ENCODE peak calls at places on chromosomes 1 and 21, in eight cellular contexts. One of them, this sample, is unnamed. For H3K4me1, the result is how much of the 10 kb centered on the place peaks cover.

GRCh38 chr1:2460996-2461751 is 14.9 kb upstream of the PLCH2 start:
- DNase-seq in tibial nerve: no peak
- DNase-seq in heart left ventricle: no peak
- DNase-seq in aorta: no peak
- DNase-seq in body of pancreas: no peak
- DNase-seq in effector memory CD4-positive, alpha-beta T cell: no peak
- DNase-seq in IMR-90: no peak
- DNase-seq in left lung: no peak
- DNase-seq in this sample: no peak

GRCh38 chr1:29032839-29033238 is 90.9 kb downstream of the TMEM200B start:
- DNase-seq in heart left ventricle: no peak
- DNase-seq in effector memory CD4-positive, alpha-beta T cell: no peak
- DNase-seq in aorta: no peak
- DNase-seq in left lung: no peak
- DNase-seq in tibial nerve: no peak
- DNase-seq in body of pancreas: no peak
- DNase-seq in IMR-90: no peak
- DNase-seq in this sample: no peak

GRCh38 chr1:228156518-228156875 is 6.8 kb downstream of the GJC2 start:
- DNase-seq in left lung: peak
- DNase-seq in effector memory CD4-positive, alpha-beta T cell: no peak
- DNase-seq in body of pancreas: no peak
- DNase-seq in IMR-90: no peak
- DNase-seq in tibial nerve: no peak
- DNase-seq in aorta: peak
- DNase-seq in heart left ventricle: no peak
- DNase-seq in this sample: no peak

GRCh38 chr21:34962586-34963222 is 86.4 kb downstream of the RUNX1 start:
- DNase-seq in heart left ventricle: no peak
- DNase-seq in IMR-90: no peak
- DNase-seq in body of pancreas: no peak
- DNase-seq in tibial nerve: no peak
- DNase-seq in effector memory CD4-positive, alpha-beta T cell: no peak
- DNase-seq in left lung: no peak
- DNase-seq in aorta: no peak
- DNase-seq in this sample: no peak

GRCh38 chr1:245290836-245291235 is 136.1 kb downstream of the KIF26B start:
- DNase-seq in IMR-90: no peak
- DNase-seq in aorta: no peak
- DNase-seq in left lung: peak
- DNase-seq in tibial nerve: no peak
- DNase-seq in effector memory CD4-positive, alpha-beta T cell: no peak
- DNase-seq in heart left ventricle: no peak
- DNase-seq in body of pancreas: no peak
- DNase-seq in this sample: no peak

GRCh38 chr21:39531777-39532333 is 80.1 kb downstream of the SH3BGR start:
- DNase-seq in IMR-90: no peak
- DNase-seq in effector memory CD4-positive, alpha-beta T cell: no peak
- DNase-seq in aorta: no peak
- DNase-seq in tibial nerve: no peak
- DNase-seq in body of pancreas: no peak
- DNase-seq in left lung: no peak
- DNase-seq in heart left ventricle: no peak
- DNase-seq in this sample: no peak

GRCh38 chr1:234731371-234732085 is 121.5 kb upstream of the IRF2BP2 start:
- DNase-seq in heart left ventricle: no peak
- DNase-seq in tibial nerve: no peak
- DNase-seq in left lung: no peak
- DNase-seq in aorta: no peak
- DNase-seq in IMR-90: peak
- DNase-seq in body of pancreas: no peak
- DNase-seq in effector memory CD4-positive, alpha-beta T cell: no peak
- DNase-seq in this sample: no peak

GRCh38 chr21:44324106-44324853 is 14.9 kb downstream of the CFAP410 start:
- DNase-seq in heart left ventricle: no peak
- DNase-seq in body of pancreas: no peak
- DNase-seq in aorta: no peak
- DNase-seq in left lung: no peak
- DNase-seq in effector memory CD4-positive, alpha-beta T cell: no peak
- DNase-seq in tibial nerve: no peak
- DNase-seq in IMR-90: no peak
- DNase-seq in this sample: no peak

GRCh38 chr1:76868154-76868882 is 1.0 kb downstream of the ST6GALNAC5 start:
- DNase-seq in aorta: peak
- DNase-seq in left lung: peak
- DNase-seq in heart left ventricle: no peak
- DNase-seq in body of pancreas: peak
- DNase-seq in tibial nerve: no peak
- DNase-seq in effector memory CD4-positive, alpha-beta T cell: no peak
- DNase-seq in IMR-90: peak
- DNase-seq in this sample: no peak

GRCh38 chr21:19565587-19565986 is 1162.0 kb upstream of the TMPRSS15 start:
- DNase-seq in left lung: no peak
- DNase-seq in aorta: no peak
- DNase-seq in effector memory CD4-positive, alpha-beta T cell: no peak
- DNase-seq in tibial nerve: no peak
- DNase-seq in IMR-90: no peak
- DNase-seq in body of pancreas: no peak
- DNase-seq in heart left ventricle: no peak
- DNase-seq in this sample: no peak

GRCh38 chr1:159960721-159961381 is 6.8 kb upstream of the SLAMF9 start:
- DNase-seq in aorta: peak
- DNase-seq in heart left ventricle: no peak
- DNase-seq in IMR-90: peak
- DNase-seq in left lung: no peak
- DNase-seq in tibial nerve: peak
- DNase-seq in body of pancreas: no peak
- DNase-seq in effector memory CD4-positive, alpha-beta T cell: no peak
- DNase-seq in this sample: no peak

GRCh38 chr1:15417365-15417934 is 7.8 kb downstream of the EFHD2 start:
- DNase-seq in heart left ventricle: no peak
- DNase-seq in left lung: peak
- DNase-seq in body of pancreas: peak
- DNase-seq in tibial nerve: no peak
- DNase-seq in IMR-90: peak
- DNase-seq in aorta: no peak
- DNase-seq in effector memory CD4-positive, alpha-beta T cell: peak
- DNase-seq in this sample: no peak

GRCh38 chr1:22731924-22732522 is 21.4 kb downstream of the EPHB2 start:
- DNase-seq in body of pancreas: no peak
- DNase-seq in IMR-90: peak
- DNase-seq in tibial nerve: no peak
- DNase-seq in left lung: no peak
- DNase-seq in aorta: no peak
- DNase-seq in effector memory CD4-positive, alpha-beta T cell: no peak
- DNase-seq in heart left ventricle: no peak
- DNase-seq in this sample: no peak

GRCh38 chr1:1583667-1584010 is 9.0 kb upstream of the SSU72 start:
- DNase-seq in left lung: no peak
- DNase-seq in tibial nerve: no peak
- DNase-seq in aorta: no peak
- DNase-seq in heart left ventricle: no peak
- DNase-seq in IMR-90: no peak
- DNase-seq in body of pancreas: no peak
- DNase-seq in effector memory CD4-positive, alpha-beta T cell: no peak
- DNase-seq in this sample: no peak

GRCh38 chr1:213131851-213132655 is 81.0 kb downstream of the RPS6KC1 start:
- DNase-seq in body of pancreas: no peak
- DNase-seq in left lung: no peak
- DNase-seq in heart left ventricle: no peak
- DNase-seq in effector memory CD4-positive, alpha-beta T cell: no peak
- DNase-seq in tibial nerve: no peak
- DNase-seq in aorta: no peak
- DNase-seq in IMR-90: no peak
- DNase-seq in this sample: no peak

GRCh38 chr1:108209456-108210108 is 9.4 kb upstream of the SLC25A24 start:
- DNase-seq in body of pancreas: no peak
- DNase-seq in IMR-90: no peak
- DNase-seq in left lung: no peak
- DNase-seq in heart left ventricle: no peak
- DNase-seq in aorta: no peak
- DNase-seq in tibial nerve: no peak
- DNase-seq in effector memory CD4-positive, alpha-beta T cell: no peak
- DNase-seq in this sample: no peak

GRCh38 chr1:244280221-244280620 is 171.5 kb downstream of the ADSS2 start:
- DNase-seq in effector memory CD4-positive, alpha-beta T cell: no peak
- DNase-seq in heart left ventricle: no peak
- DNase-seq in tibial nerve: no peak
- DNase-seq in left lung: no peak
- DNase-seq in IMR-90: no peak
- DNase-seq in body of pancreas: no peak
- DNase-seq in aorta: no peak
- DNase-seq in this sample: no peak

GRCh38 chr1:115669886-115670285 is 28.1 kb downstream of the VANGL1 start:
- DNase-seq in heart left ventricle: no peak
- DNase-seq in left lung: no peak
- DNase-seq in IMR-90: peak
- DNase-seq in effector memory CD4-positive, alpha-beta T cell: no peak
- DNase-seq in tibial nerve: no peak
- DNase-seq in aorta: no peak
- DNase-seq in body of pancreas: no peak
- DNase-seq in this sample: no peak
- H3K4me1 ChIP-seq in heart left ventricle: under half
- H3K4me1 ChIP-seq in left lung: under half
- H3K4me1 ChIP-seq in IMR-90: under half
- H3K4me1 ChIP-seq in effector memory CD4-positive, alpha-beta T cell: under half
- H3K4me1 ChIP-seq in tibial nerve: under half
- H3K4me1 ChIP-seq in aorta: under half
- H3K4me1 ChIP-seq in body of pancreas: under half
- H3K4me1 ChIP-seq in this sample: under half

DNA sequence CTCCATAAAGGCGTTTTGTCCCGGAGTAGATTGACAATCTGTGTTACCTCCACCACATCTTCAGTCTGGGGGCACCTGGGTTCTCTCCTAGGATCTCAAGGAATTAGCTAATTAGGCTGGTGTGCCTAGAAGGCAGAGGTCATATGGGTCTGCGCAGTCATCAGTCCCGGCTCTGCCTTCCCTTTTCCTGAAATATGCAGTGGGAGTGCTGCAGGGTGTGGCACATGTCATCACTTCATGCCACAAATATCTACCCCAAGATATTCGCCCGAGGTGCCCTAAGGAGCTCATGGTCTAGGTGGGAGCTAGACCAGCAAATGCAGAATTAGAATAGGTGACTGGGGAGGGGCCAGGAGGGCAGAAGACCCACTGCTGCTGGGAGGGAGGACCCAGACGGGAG is 42.9 kb downstream of the ACTL8 start:
- DNase-seq in tibial nerve: no peak
- DNase-seq in aorta: no peak
- DNase-seq in IMR-90: no peak
- DNase-seq in left lung: no peak
- DNase-seq in body of pancreas: no peak
- DNase-seq in effector memory CD4-positive, alpha-beta T cell: no peak
- DNase-seq in heart left ventricle: no peak
- DNase-seq in this sample: no peak
- H3K4me1 ChIP-seq in tibial nerve: under half
- H3K4me1 ChIP-seq in aorta: under half
- H3K4me1 ChIP-seq in IMR-90: under half
- H3K4me1 ChIP-seq in left lung: under half
- H3K4me1 ChIP-seq in body of pancreas: under half
- H3K4me1 ChIP-seq in effector memory CD4-positive, alpha-beta T cell: under half
- H3K4me1 ChIP-seq in heart left ventricle: under half
- H3K4me1 ChIP-seq in this sample: under half

DNA sequence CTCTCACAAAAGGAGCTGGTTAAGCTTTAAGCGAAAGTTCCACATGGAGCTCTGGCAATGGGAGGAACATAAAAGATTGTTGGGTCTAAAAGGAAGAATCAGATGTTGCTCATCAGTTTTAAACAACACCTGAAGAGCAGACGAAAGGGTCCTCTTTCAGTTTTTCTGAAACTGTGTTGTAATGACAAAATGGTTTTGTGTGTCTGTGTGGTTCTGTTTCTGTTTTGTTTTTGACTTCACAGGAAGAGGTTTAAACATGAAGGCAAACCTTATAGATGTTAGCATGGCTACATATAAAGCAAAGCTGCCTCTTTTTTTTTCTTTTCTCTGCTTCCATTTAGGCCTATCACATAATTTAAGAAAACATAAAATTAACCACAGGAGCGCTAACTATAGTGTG is 136.1 kb downstream of the ZP4 start:
- DNase-seq in heart left ventricle: no peak
- DNase-seq in IMR-90: no peak
- DNase-seq in left lung: no peak
- DNase-seq in body of pancreas: no peak
- DNase-seq in aorta: no peak
- DNase-seq in effector memory CD4-positive, alpha-beta T cell: no peak
- DNase-seq in tibial nerve: no peak
- DNase-seq in this sample: no peak
- H3K4me1 ChIP-seq in heart left ventricle: under half
- H3K4me1 ChIP-seq in IMR-90: under half
- H3K4me1 ChIP-seq in left lung: under half
- H3K4me1 ChIP-seq in body of pancreas: under half
- H3K4me1 ChIP-seq in aorta: under half
- H3K4me1 ChIP-seq in effector memory CD4-positive, alpha-beta T cell: under half
- H3K4me1 ChIP-seq in tibial nerve: under half
- H3K4me1 ChIP-seq in this sample: under half

GRCh38 chr1:40986328-40986783 is 6.9 kb downstream of the CTPS1 start:
- DNase-seq in tibial nerve: no peak
- DNase-seq in IMR-90: no peak
- DNase-seq in heart left ventricle: no peak
- DNase-seq in effector memory CD4-positive, alpha-beta T cell: no peak
- DNase-seq in body of pancreas: no peak
- DNase-seq in left lung: no peak
- DNase-seq in aorta: no peak
- DNase-seq in this sample: no peak

GRCh38 chr1:40987439-40988276 is 8.2 kb downstream of the CTPS1 start:
- DNase-seq in tibial nerve: no peak
- DNase-seq in effector memory CD4-positive, alpha-beta T cell: no peak
- DNase-seq in left lung: no peak
- DNase-seq in aorta: no peak
- DNase-seq in IMR-90: no peak
- DNase-seq in body of pancreas: no peak
- DNase-seq in heart left ventricle: no peak
- DNase-seq in this sample: no peak

GRCh38 chr1:40986929-40987328 is 7.4 kb downstream of the CTPS1 start:
- DNase-seq in effector memory CD4-positive, alpha-beta T cell: no peak
- DNase-seq in aorta: no peak
- DNase-seq in left lung: no peak
- DNase-seq in tibial nerve: no peak
- DNase-seq in body of pancreas: no peak
- DNase-seq in heart left ventricle: no peak
- DNase-seq in IMR-90: no peak
- DNase-seq in this sample: no peak

GRCh38 chr1:40984531-40984930 is 5.0 kb downstream of the CTPS1 start:
- DNase-seq in body of pancreas: no peak
- DNase-seq in tibial nerve: no peak
- DNase-seq in IMR-90: no peak
- DNase-seq in aorta: no peak
- DNase-seq in left lung: no peak
- DNase-seq in heart left ventricle: no peak
- DNase-seq in effector memory CD4-positive, alpha-beta T cell: no peak
- DNase-seq in this sample: no peak

DNA sequence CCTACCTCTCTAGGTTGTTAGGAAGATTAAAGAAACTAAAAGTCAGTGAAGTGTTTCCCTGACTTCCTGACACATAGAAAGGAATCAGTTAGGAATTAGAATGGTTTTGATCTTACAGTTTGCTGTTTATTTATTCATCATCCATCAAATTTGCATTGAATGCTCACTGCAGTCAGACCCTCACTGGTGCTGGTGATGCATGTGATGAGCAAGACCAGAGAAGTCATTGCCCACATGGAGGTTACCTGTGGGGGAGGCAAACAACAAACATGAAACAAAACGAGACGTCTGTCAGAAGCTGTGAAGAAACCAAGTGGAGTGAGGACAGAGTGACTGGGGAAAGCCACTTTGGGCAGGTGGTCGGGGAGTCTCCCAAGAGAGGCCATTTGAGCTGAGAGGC is 6.4 kb downstream of the CTPS1 start:
- DNase-seq in heart left ventricle: no peak
- DNase-seq in tibial nerve: no peak
- DNase-seq in IMR-90: no peak
- DNase-seq in left lung: no peak
- DNase-seq in body of pancreas: no peak
- DNase-seq in effector memory CD4-positive, alpha-beta T cell: no peak
- DNase-seq in aorta: no peak
- DNase-seq in this sample: no peak
- H3K4me1 ChIP-seq in heart left ventricle: under half
- H3K4me1 ChIP-seq in tibial nerve: half or more
- H3K4me1 ChIP-seq in IMR-90: under half
- H3K4me1 ChIP-seq in left lung: under half
- H3K4me1 ChIP-seq in body of pancreas: half or more
- H3K4me1 ChIP-seq in effector memory CD4-positive, alpha-beta T cell: under half
- H3K4me1 ChIP-seq in aorta: under half
- H3K4me1 ChIP-seq in this sample: under half